ENCODE peak calls at places on chromosomes 11 and 22, in five cellular contexts. One of them, this sample, is unnamed.

GRCh38 chr11:69297926-69298777 is 4.2 kb downstream of the MYEOV start:
- DNase-seq in HTR-8/SVneo: peak; percentile 86
- DNase-seq in heart right ventricle: peak; percentile 84
- DNase-seq in nephron progenitor cell: peak; percentile 34
- DNase-seq in Kasumi-1: peak; percentile 89
- DNase-seq in this sample: peak; percentile 98

GRCh38 chr11:61828629-61829407 is 718 bp downstream of the FADS2 start:
- DNase-seq in nephron progenitor cell: peak; percentile 63
- DNase-seq in Kasumi-1: peak; percentile 33
- DNase-seq in HTR-8/SVneo: no peak
- DNase-seq in heart right ventricle: peak; percentile 56
- DNase-seq in this sample: peak; percentile 23

GRCh38 chr22:41978732-41979131 is 9.5 kb downstream of the SEPTIN3 start:
- DNase-seq in Kasumi-1: no peak
- DNase-seq in heart right ventricle: no peak
- DNase-seq in nephron progenitor cell: no peak
- DNase-seq in HTR-8/SVneo: no peak
- DNase-seq in this sample: no peak

GRCh38 chr11:17612221-17613188 is 65.4 kb downstream of the OTOG start:
- DNase-seq in HTR-8/SVneo: no peak
- DNase-seq in nephron progenitor cell: no peak
- DNase-seq in Kasumi-1: no peak
- DNase-seq in heart right ventricle: no peak
- DNase-seq in this sample: no peak

GRCh38 chr22:40257979-40258378 is 80.3 kb downstream of the TNRC6B start:
- DNase-seq in HTR-8/SVneo: no peak
- DNase-seq in heart right ventricle: no peak
- DNase-seq in Kasumi-1: no peak
- DNase-seq in nephron progenitor cell: no peak
- DNase-seq in this sample: no peak

GRCh38 chr11:131392528-131393255 is 22.3 kb downstream of the NTM start:
- DNase-seq in nephron progenitor cell: no peak
- DNase-seq in heart right ventricle: no peak
- DNase-seq in HTR-8/SVneo: no peak
- DNase-seq in Kasumi-1: no peak
- DNase-seq in this sample: no peak

GRCh38 chr11:82315093-82315492 is 418.6 kb downstream of the FAM181B start:
- DNase-seq in heart right ventricle: no peak
- DNase-seq in nephron progenitor cell: peak; percentile 59
- DNase-seq in HTR-8/SVneo: no peak
- DNase-seq in Kasumi-1: no peak
- DNase-seq in this sample: peak; percentile 64

GRCh38 chr11:17498475-17498874 is 21.8 kb upstream of the ABCC8 start:
- DNase-seq in Kasumi-1: no peak
- DNase-seq in heart right ventricle: no peak
- DNase-seq in HTR-8/SVneo: no peak
- DNase-seq in nephron progenitor cell: peak; percentile 30
- DNase-seq in this sample: peak; percentile 23

GRCh38 chr22:37269930-37270678 is 12.2 kb upstream of the CYTH4 start:
- DNase-seq in nephron progenitor cell: no peak
- DNase-seq in heart right ventricle: no peak
- DNase-seq in Kasumi-1: peak; percentile 62
- DNase-seq in HTR-8/SVneo: no peak
- DNase-seq in this sample: no peak

GRCh38 chr11:70668204-70669202 is 270.2 kb downstream of the CTTN start:
- DNase-seq in heart right ventricle: no peak
- DNase-seq in HTR-8/SVneo: no peak
- DNase-seq in nephron progenitor cell: no peak
- DNase-seq in Kasumi-1: no peak
- DNase-seq in this sample: no peak

GRCh38 chr11:18392434-18393321 is 1.7 kb upstream of the LDHA start:
- DNase-seq in nephron progenitor cell: no peak
- DNase-seq in HTR-8/SVneo: no peak
- DNase-seq in Kasumi-1: no peak
- DNase-seq in heart right ventricle: no peak
- DNase-seq in this sample: no peak

GRCh38 chr22:24593810-24594568 is 1.1 kb upstream of the LRRC75B start:
- DNase-seq in nephron progenitor cell: no peak
- DNase-seq in Kasumi-1: no peak
- DNase-seq in HTR-8/SVneo: no peak
- DNase-seq in heart right ventricle: no peak
- DNase-seq in this sample: no peak

GRCh38 chr11:45211732-45212131 is 65.3 kb downstream of the PRDM11 start:
- DNase-seq in heart right ventricle: no peak
- DNase-seq in Kasumi-1: no peak
- DNase-seq in nephron progenitor cell: no peak
- DNase-seq in HTR-8/SVneo: no peak
- DNase-seq in this sample: no peak

GRCh38 chr22:37254867-37255233 is 10.8 kb upstream of the RAC2 start:
- DNase-seq in Kasumi-1: no peak
- DNase-seq in heart right ventricle: no peak
- DNase-seq in nephron progenitor cell: no peak
- DNase-seq in HTR-8/SVneo: no peak
- DNase-seq in this sample: no peak

GRCh38 chr11:116567721-116568242 is 205.0 kb downstream of the BUD13 start:
- DNase-seq in Kasumi-1: no peak
- DNase-seq in HTR-8/SVneo: no peak
- DNase-seq in nephron progenitor cell: no peak
- DNase-seq in heart right ventricle: no peak
- DNase-seq in this sample: no peak

GRCh38 chr22:45218974-45219373 is 21.7 kb downstream of the KIAA0930 start:
- DNase-seq in nephron progenitor cell: no peak
- DNase-seq in HTR-8/SVneo: no peak
- DNase-seq in heart right ventricle: no peak
- DNase-seq in Kasumi-1: no peak
- DNase-seq in this sample: peak; percentile 81

GRCh38 chr22:29208879-29209623 is 3.4 kb downstream of the EMID1 start:
- DNase-seq in HTR-8/SVneo: no peak
- DNase-seq in nephron progenitor cell: peak; percentile 47
- DNase-seq in heart right ventricle: no peak
- DNase-seq in Kasumi-1: no peak
- DNase-seq in this sample: no peak

GRCh38 chr22:46578251-46578823 is 40.9 kb upstream of the CELSR1 start:
- DNase-seq in nephron progenitor cell: no peak
- DNase-seq in Kasumi-1: no peak
- DNase-seq in heart right ventricle: no peak
- DNase-seq in HTR-8/SVneo: no peak
- DNase-seq in this sample: no peak

GRCh38 chr11:33716236-33716635 is 15.6 kb upstream of the C11orf91 start:
- DNase-seq in HTR-8/SVneo: no peak
- DNase-seq in Kasumi-1: peak; percentile 47
- DNase-seq in heart right ventricle: no peak
- DNase-seq in nephron progenitor cell: no peak
- DNase-seq in this sample: no peak

GRCh38 chr11:61955031-61955415 is 4.9 kb downstream of the BEST1 start:
- DNase-seq in heart right ventricle: peak; percentile 57
- DNase-seq in nephron progenitor cell: peak; percentile 52
- DNase-seq in HTR-8/SVneo: no peak
- DNase-seq in Kasumi-1: peak; percentile 86
- DNase-seq in this sample: peak; percentile 49

GRCh38 chr11:108592591-108593213 is 866 bp downstream of the EXPH5 start:
- DNase-seq in heart right ventricle: peak; percentile 4
- DNase-seq in nephron progenitor cell: peak; percentile 62
- DNase-seq in Kasumi-1: no peak
- DNase-seq in HTR-8/SVneo: no peak
- DNase-seq in this sample: peak; percentile 76

GRCh38 chr22:25942126-25942988 is 200.4 kb downstream of the MYO18B start:
- DNase-seq in HTR-8/SVneo: no peak
- DNase-seq in heart right ventricle: peak; percentile 30
- DNase-seq in Kasumi-1: no peak
- DNase-seq in nephron progenitor cell: no peak
- DNase-seq in this sample: no peak

GRCh38 chr11:47330002-47330911 is 22.2 kb downstream of the MYBPC3 start:
- DNase-seq in heart right ventricle: peak; percentile 55
- DNase-seq in Kasumi-1: no peak
- DNase-seq in HTR-8/SVneo: no peak
- DNase-seq in nephron progenitor cell: no peak
- DNase-seq in this sample: no peak

GRCh38 chr11:125433454-125434121 is 62.5 kb downstream of the FEZ1 start:
- DNase-seq in heart right ventricle: peak; percentile 50
- DNase-seq in HTR-8/SVneo: peak; percentile 49
- DNase-seq in nephron progenitor cell: peak; percentile 60
- DNase-seq in Kasumi-1: peak; percentile 33
- DNase-seq in this sample: peak; percentile 32